ENCODE peak calls at places on chromosomes 16 and 17, in ten cellular contexts. P is CD8-positive, alpha-beta T cell; B is choroid plexus epithelial cell; O is sigmoid colon; T is stomach; R is fibroblast of the aortic adventitia; E is fibroblast of lung; J is ovary; V is kidney epithelial cell; A is tibial artery. Z is an unnamed sample.

GRCh38 chr16:29694384-29695195 is 15.6 kb downstream of the QPRT start:
- DNase-seq in V (no peak), E (no peak), B (no peak), P (no peak), J (peak; percentile 31), R (no peak), T (no peak), O (no peak), A (peak; percentile 27), Z (no peak)

GRCh38 chr16:74275031-74275636 is 21.5 kb upstream of the PSMD7 start:
- DNase-seq in O (no peak), A (no peak), P (no peak), T (no peak), R (peak; percentile 46), E (peak; percentile 11), J (no peak), B (peak; percentile 58), V (no peak), Z (no peak)

GRCh38 chr16:15897834-15898254 is 9.4 kb upstream of the CEP20 start:
- DNase-seq in E (peak; percentile 73), B (peak; percentile 65), R (peak; percentile 29), A (no peak), T (no peak), O (no peak), J (no peak), P (no peak), V (no peak), Z (no peak)

GRCh38 chr16:67968440-67969285 is at the start of gene SLC12A4:
- DNase-seq in V (no peak), O (peak; percentile 94), E (peak; percentile 76), A (peak; percentile 84), B (peak; percentile 69), T (peak; percentile 82), P (peak; percentile 66), R (peak; percentile 57), J (peak; percentile 87), Z (no peak)

GRCh38 chr17:59387351-59388069 is 56.1 kb downstream of the YPEL2 start:
- DNase-seq in A (no peak), E (no peak), J (no peak), R (peak; percentile 13), T (no peak), V (no peak), P (no peak), B (no peak), O (no peak), Z (no peak)

GRCh38 chr16:49352923-49353322 is 20.7 kb upstream of the C16orf78 start:
- DNase-seq in J (no peak), T (no peak), R (no peak), O (no peak), V (no peak), A (no peak), P (no peak), B (peak; percentile 14), E (no peak), Z (no peak)

GRCh38 chr17:17959520-17960361 is 12.5 kb downstream of the TOM1L2 start:
- DNase-seq in P (no peak), R (peak; percentile 62), V (peak; percentile 83), A (no peak), T (no peak), B (peak; percentile 49), O (no peak), E (peak; percentile 73), J (no peak), Z (no peak)

GRCh38 chr17:2412561-2413021 is 11.7 kb upstream of the MNT start:
- DNase-seq in E (no peak), A (peak; percentile 41), R (peak; percentile 50), B (peak; percentile 53), V (no peak), P (no peak), T (no peak), O (peak; percentile 60), J (no peak), Z (no peak)

GRCh38 chr16:12350945-12351344 is 374.4 kb downstream of the SNX29 start:
- DNase-seq in R (no peak), T (no peak), J (no peak), P (no peak), A (no peak), E (no peak), V (no peak), O (no peak), B (no peak), Z (no peak)

GRCh38 chr16:17026600-17027242 is 444.0 kb downstream of the XYLT1 start:
- DNase-seq in B (no peak), R (no peak), E (no peak), O (no peak), J (no peak), A (no peak), P (no peak), T (no peak), V (no peak), Z (no peak)

GRCh38 chr16:29170393-29171239 is 185.8 kb downstream of the LAT start:
- DNase-seq in J (no peak), E (no peak), V (no peak), T (no peak), P (no peak), R (no peak), A (no peak), B (no peak), O (no peak), Z (no peak)

GRCh38 chr17:67475161-67475887 is 98.2 kb downstream of the PITPNC1 start:
- DNase-seq in E (peak; percentile 63), R (peak; percentile 79), O (peak; percentile 82), J (peak; percentile 65), V (peak; percentile 49), P (peak; percentile 78), B (peak; percentile 78), A (peak; percentile 70), T (peak; percentile 87), Z (no peak)

GRCh38 chr17:43570518-43570928 is 24.4 kb upstream of the ETV4 start:
- DNase-seq in R (no peak), E (peak; percentile 85), O (no peak), P (no peak), T (no peak), B (no peak), J (no peak), V (peak; percentile 92), A (no peak), Z (no peak)

GRCh38 chr16:75193730-75194444 is 13.1 kb downstream of the CTRB2 start:
- DNase-seq in J (no peak), B (no peak), O (no peak), E (no peak), T (peak; percentile 16), R (no peak), V (no peak), P (no peak), A (no peak), Z (no peak)

GRCh38 chr16:89013692-89014455 is 36.9 kb upstream of the CBFA2T3 start:
- DNase-seq in A (no peak), V (no peak), T (no peak), O (peak; percentile 47), R (no peak), B (no peak), P (no peak), E (no peak), J (no peak), Z (no peak)

GRCh38 chr17:20153231-20153630 is 144.1 kb downstream of the SPECC1 start:
- DNase-seq in O (no peak), B (no peak), V (no peak), E (no peak), P (no peak), J (no peak), R (no peak), T (no peak), A (no peak), Z (no peak)
- H3K4me3 ChIP-seq in O (no peak overlapping the region), B (no peak overlapping the region), V (no peak overlapping the region), E (no peak overlapping the region), P (no peak overlapping the region), J (no peak overlapping the region), R (no peak overlapping the region), T (no peak overlapping the region), A (no peak overlapping the region), Z (no peak overlapping the region)

GRCh38 chr17:79905832-79906231 is 66.6 kb upstream of the CBX4 start:
- DNase-seq in R (no peak), O (no peak), P (no peak), J (no peak), B (peak; percentile 21), T (no peak), A (no peak), V (no peak), E (no peak), Z (no peak)
- TF ChIP-seq CTCF in R (no peak), O (no peak), P (no peak), J (no peak), B (peak; percentile 27), T (no peak), A (no peak), V (no peak), E (no peak), Z (no peak)

GRCh38 chr16:19945934-19946333 is 61.3 kb upstream of the GPRC5B start:
- DNase-seq in B (no peak), A (no peak), J (no peak), R (no peak), V (no peak), P (no peak), T (no peak), E (no peak), O (no peak), Z (no peak)

GRCh38 chr16:19948186-19949104 is 63.8 kb upstream of the GPRC5B start:
- DNase-seq in A (no peak), O (no peak), V (no peak), B (no peak), J (no peak), R (no peak), T (no peak), E (peak; percentile 5), P (no peak), Z (no peak)
- H3K4me3 ChIP-seq in A (no peak overlapping the region), O (no peak overlapping the region), V (no peak overlapping the region), B (no peak overlapping the region), J (no peak overlapping the region), R (no peak overlapping the region), T (no peak overlapping the region), E (no peak overlapping the region), P (no peak overlapping the region), Z (no peak overlapping the region)

DNA sequence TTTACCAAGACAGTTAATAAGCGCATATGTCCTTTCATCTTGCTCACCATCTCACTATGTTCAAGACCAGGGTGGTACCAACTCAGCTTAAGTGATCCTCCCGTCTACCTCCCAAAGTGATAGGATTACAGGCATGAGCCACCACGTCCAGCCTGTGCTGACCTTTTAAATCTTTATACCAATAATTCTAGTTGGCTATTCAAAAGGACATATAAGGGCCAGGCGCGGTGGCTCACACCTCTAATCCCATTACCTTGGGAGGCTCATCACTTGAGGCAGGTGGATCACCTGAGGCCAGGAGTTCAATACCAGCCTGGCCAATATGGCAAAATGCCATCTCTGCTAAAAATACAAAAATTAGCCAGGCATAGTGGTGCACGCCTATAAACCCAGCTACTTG is 2.4 kb downstream of the CEP95 start:
- DNase-seq in R (no peak), J (no peak), P (no peak), A (no peak), B (no peak), T (no peak), E (no peak), V (no peak), O (no peak), Z (no peak)
- TF ChIP-seq CTCF in R (no peak), J (no peak), P (no peak), A (no peak), B (no peak), T (no peak), E (no peak), V (no peak), O (no peak), Z (no peak)

GRCh38 chr16:19522369-19523159 is 666 bp upstream of the GDE1 start:
- DNase-seq in P (no peak), E (no peak), R (no peak), B (no peak), T (no peak), V (no peak), O (no peak), J (no peak), A (no peak), Z (no peak)
- H3K4me3 ChIP-seq in P (peak overlapping the region; percentile 62), E (no peak overlapping the region), R (peak overlapping the region; percentile 34), B (peak overlapping the region; percentile 76), T (no peak overlapping the region), V (no peak overlapping the region), O (peak overlapping the region; percentile 87), J (no peak overlapping the region), A (peak overlapping the region; percentile 96), Z (no peak overlapping the region)